ENCODE peak calls at places on chromosome 7, in six cellular contexts. E, N, Q, Y, F and B are unnamed samples.

GRCh38 chr7:33705333-33705833 is 200.0 kb upstream of the BMPER start:
- DNase-seq in E (no peak), N (no peak), Q (no peak), Y (no peak), F (no peak), B (no peak)

GRCh38 chr7:73706122-73707044 is 13.1 kb downstream of the STX1A start:
- DNase-seq in E (no peak), N (no peak), Q (peak), Y (no peak), F (no peak), B (no peak)

GRCh38 chr7:112205348-112206237 is 606 bp downstream of the DOCK4 start:
- DNase-seq in E (peak), N (no peak), Q (peak), Y (peak), F (peak), B (peak)

GRCh38 chr7:1669954-1670893 is at the start of gene ELFN1:
- DNase-seq in E (peak), N (no peak), Q (no peak), Y (peak), F (no peak), B (peak)

GRCh38 chr7:46208635-46209525 is 287.8 kb upstream of the IGFBP3 start:
- DNase-seq in E (peak), N (peak), Q (no peak), Y (no peak), F (no peak), B (no peak)

GRCh38 chr7:108484137-108484536 is 27.9 kb upstream of the NRCAM start:
- DNase-seq in E (no peak), N (no peak), Q (no peak), Y (no peak), F (no peak), B (no peak)

GRCh38 chr7:137628211-137628610 is 218.6 kb downstream of the DGKI start:
- DNase-seq in E (no peak), N (no peak), Q (no peak), Y (no peak), F (no peak), B (no peak)

GRCh38 chr7:33640732-33641131 is 264.6 kb upstream of the BMPER start:
- DNase-seq in E (no peak), N (no peak), Q (no peak), Y (no peak), F (no peak), B (no peak)

GRCh38 chr7:150515752-150516151 is 1.1 kb downstream of the GIMAP7 start:
- DNase-seq in E (no peak), N (no peak), Q (no peak), Y (no peak), F (no peak), B (no peak)

GRCh38 chr7:155032978-155033377 is 30.1 kb upstream of the PAXIP1 start:
- DNase-seq in E (no peak), N (no peak), Q (no peak), Y (no peak), F (no peak), B (no peak)

GRCh38 chr7:28354601-28355062 is 57.7 kb upstream of the CREB5 start:
- DNase-seq in E (no peak), N (peak), Q (peak), Y (peak), F (no peak), B (no peak)

GRCh38 chr7:151845412-151846205 is 31.3 kb downstream of the PRKAG2 start:
- DNase-seq in E (no peak), N (no peak), Q (no peak), Y (no peak), F (no peak), B (no peak)

GRCh38 chr7:26202019-26202985 is 757 bp downstream of the CBX3 start:
- DNase-seq in E (peak), N (no peak), Q (peak), Y (no peak), F (peak), B (peak)

GRCh38 chr7:48017674-48018073 is 11.2 kb downstream of the SUN3 start:
- DNase-seq in E (no peak), N (no peak), Q (no peak), Y (no peak), F (no peak), B (no peak)

GRCh38 chr7:65325793-65326432 is 47.7 kb upstream of the ZNF92 start:
- DNase-seq in E (no peak), N (peak), Q (peak), Y (no peak), F (no peak), B (no peak)

GRCh38 chr7:1912472-1913289 is 242.6 kb downstream of the ELFN1 start:
- DNase-seq in E (no peak), N (no peak), Q (peak), Y (peak), F (no peak), B (no peak)

GRCh38 chr7:17713584-17713983 is 226.7 kb downstream of the SNX13 start:
- DNase-seq in E (no peak), N (no peak), Q (no peak), Y (no peak), F (no peak), B (no peak)

GRCh38 chr7:45151967-45152366 is 5.6 kb upstream of the RAMP3 start:
- DNase-seq in E (no peak), N (no peak), Q (no peak), Y (no peak), F (no peak), B (no peak)

GRCh38 chr7:121103579-121103978 is 115.1 kb downstream of the CPED1 start:
- DNase-seq in E (no peak), N (no peak), Q (no peak), Y (no peak), F (no peak), B (no peak)

GRCh38 chr7:92550194-92550593 is 21.6 kb downstream of the RBM48 start:
- DNase-seq in E (no peak), N (no peak), Q (no peak), Y (no peak), F (no peak), B (no peak)

GRCh38 chr7:107064255-107064654 is 19.8 kb downstream of the PRKAR2B start:
- DNase-seq in E (no peak), N (no peak), Q (no peak), Y (no peak), F (no peak), B (no peak)

GRCh38 chr7:157265051-157265450 is 71.8 kb upstream of the DNAJB6 start:
- DNase-seq in E (no peak), N (no peak), Q (no peak), Y (no peak), F (no peak), B (no peak)

GRCh38 chr7:66050337-66050957 is 25.2 kb upstream of the ASL start:
- DNase-seq in E (no peak), N (no peak), Q (no peak), Y (no peak), F (no peak), B (no peak)

GRCh38 chr7:51265066-51265907 is 51.3 kb downstream of the COBL start:
- DNase-seq in E (no peak), N (peak), Q (no peak), Y (no peak), F (peak), B (no peak)

GRCh38 chr7:1812693-1813393 is 142.8 kb downstream of the ELFN1 start:
- DNase-seq in E (no peak), N (peak), Q (no peak), Y (no peak), F (no peak), B (no peak)

GRCh38 chr7:77537136-77537594 is at the start of gene PTPN12:
- DNase-seq in E (no peak), N (peak), Q (no peak), Y (no peak), F (no peak), B (no peak)

GRCh38 chr7:158028290-158028941 is 559.2 kb downstream of the PTPRN2 start:
- DNase-seq in E (no peak), N (no peak), Q (no peak), Y (no peak), F (peak), B (no peak)

GRCh38 chr7:3725660-3726059 is 424.6 kb downstream of the SDK1 start:
- DNase-seq in E (no peak), N (no peak), Q (no peak), Y (no peak), F (no peak), B (no peak)

GRCh38 chr7:124655990-124656389 is 109.6 kb downstream of the GPR37 start:
- DNase-seq in E (no peak), N (no peak), Q (no peak), Y (no peak), F (no peak), B (no peak)

GRCh38 chr7:37284805-37285211 is 163.9 kb downstream of the ELMO1 start:
- DNase-seq in E (peak), N (peak), Q (no peak), Y (no peak), F (peak), B (peak)

GRCh38 chr7:23268167-23268566 is 21.6 kb downstream of the GPNMB start:
- DNase-seq in E (no peak), N (no peak), Q (no peak), Y (no peak), F (no peak), B (no peak)

GRCh38 chr7:158310924-158311713 is 276.5 kb downstream of the PTPRN2 start:
- DNase-seq in E (no peak), N (peak), Q (no peak), Y (no peak), F (no peak), B (no peak)

GRCh38 chr7:47799529-47799928 is 148.7 kb downstream of the PKD1L1 start:
- DNase-seq in E (no peak), N (peak), Q (no peak), Y (no peak), F (no peak), B (no peak)

GRCh38 chr7:21426958-21427860 is 674 bp upstream of the SP4 start:
- DNase-seq in E (peak), N (peak), Q (peak), Y (peak), F (peak), B (peak)
- TF ChIP-seq CTCF in E (no peak), N (peak), Q (no peak), Y (no peak), F (peak), B (no peak)

GRCh38 chr7:134882481-134882880 is 103.0 kb downstream of the CALD1 start:
- DNase-seq in E (no peak), N (no peak), Q (no peak), Y (no peak), F (no peak), B (no peak)

GRCh38 chr7:134874407-134874806 is 95.0 kb downstream of the CALD1 start:
- DNase-seq in E (no peak), N (no peak), Q (no peak), Y (no peak), F (no peak), B (no peak)

GRCh38 chr7:134875867-134876266 is 96.4 kb downstream of the CALD1 start:
- DNase-seq in E (no peak), N (no peak), Q (peak), Y (peak), F (no peak), B (no peak)

GRCh38 chr7:134879815-134880475 is 100.5 kb downstream of the CALD1 start:
- DNase-seq in E (no peak), N (peak), Q (no peak), Y (no peak), F (no peak), B (no peak)

DNA sequence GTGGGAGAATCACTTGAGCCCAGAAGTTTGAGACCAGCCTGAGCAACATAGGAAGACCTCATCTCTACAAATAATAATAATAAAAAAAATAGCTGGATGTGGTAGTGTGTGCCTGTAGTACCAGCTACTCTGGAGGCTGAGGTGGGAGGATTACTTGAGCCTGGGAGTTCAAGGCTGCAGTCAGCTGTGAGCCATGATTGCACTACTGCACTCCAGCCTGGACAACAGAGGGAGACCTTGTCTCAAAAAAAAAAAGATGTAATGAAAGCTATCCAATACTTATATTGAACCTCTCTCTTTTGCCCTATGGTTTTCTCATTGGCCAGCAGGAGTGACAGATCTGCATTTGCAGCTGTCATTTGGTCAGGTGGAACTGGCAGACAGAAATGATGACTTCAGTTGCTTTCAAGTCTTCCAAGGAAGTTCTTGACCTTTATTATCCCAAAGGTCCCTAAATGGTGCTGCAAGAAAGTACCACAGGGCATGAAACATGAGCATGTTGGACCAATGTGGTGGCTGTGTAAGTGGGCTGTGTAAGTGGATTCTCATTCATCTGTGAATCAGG is 99.4 kb downstream of the CALD1 start:
- DNase-seq in E (no peak), N (peak), Q (no peak), Y (no peak), F (no peak), B (no peak)
- TF ChIP-seq CTCF in E (no peak), N (no peak), Q (no peak), Y (no peak), F (no peak), B (peak)

DNA sequence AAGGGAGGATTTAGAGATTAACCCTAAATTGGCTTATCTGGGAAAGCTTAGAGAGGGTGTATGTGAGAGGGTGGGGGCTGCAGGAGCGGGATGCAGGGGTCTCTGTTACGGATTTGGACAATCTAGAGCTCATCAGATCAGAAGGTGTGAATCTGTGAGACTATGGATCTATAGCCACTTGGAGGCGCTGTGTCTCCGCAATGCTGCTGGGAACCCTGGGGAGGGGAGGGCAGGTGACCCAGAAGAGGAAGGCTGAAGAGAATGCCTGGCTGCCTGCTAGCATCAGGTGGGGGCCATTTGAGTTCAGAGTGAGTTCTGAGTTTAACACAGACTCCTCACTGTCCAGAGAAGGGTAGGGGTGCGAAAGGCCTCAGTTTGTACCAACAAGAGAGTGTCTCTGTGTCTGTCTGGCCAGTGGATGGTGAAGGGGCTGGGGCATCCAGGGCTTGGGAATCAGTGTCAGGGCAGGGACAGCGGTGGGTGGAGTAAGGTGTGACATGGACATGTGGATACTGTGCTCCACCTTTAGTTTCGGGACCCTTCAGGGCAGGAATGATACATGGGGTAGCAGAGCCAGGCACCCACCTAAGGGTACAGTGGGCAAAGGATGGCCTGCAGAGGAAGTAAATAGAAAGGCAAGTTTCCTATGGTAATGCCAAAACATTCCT is 187.3 kb upstream of the PRSS58 start:
- DNase-seq in E (peak), N (no peak), Q (no peak), Y (no peak), F (no peak), B (no peak)
- TF ChIP-seq CTCF in E (peak), N (no peak), Q (peak), Y (peak), F (no peak), B (no peak)

GRCh38 chr7:129828989-129829676 is 123.6 kb downstream of the UBE2H start:
- DNase-seq in E (no peak), N (no peak), Q (no peak), Y (no peak), F (no peak), B (no peak)
- TF ChIP-seq CTCF in E (no peak), N (no peak), Q (no peak), Y (no peak), F (no peak), B (no peak)